ENCODE peak calls at places on chromosomes 11 and 22, in seven cellular contexts. One of them, this sample, is unnamed. For H3K9me3, the result is how much of the 10 kb centered on the place peaks cover.

GRCh38 chr11:662689-663274 is 25.7 kb downstream of the DRD4 start:
- DNase-seq in CD8-positive, alpha-beta T cell: no peak
- DNase-seq in prostate gland: no peak
- DNase-seq in MM.1S: peak
- DNase-seq in A549: peak
- DNase-seq in body of pancreas: peak
- DNase-seq in mammary epithelial cell: peak
- DNase-seq in this sample: no peak

GRCh38 chr11:15489281-15489680 is 374.6 kb downstream of the INSC start:
- DNase-seq in CD8-positive, alpha-beta T cell: no peak
- DNase-seq in prostate gland: no peak
- DNase-seq in MM.1S: no peak
- DNase-seq in A549: no peak
- DNase-seq in body of pancreas: no peak
- DNase-seq in mammary epithelial cell: no peak
- DNase-seq in this sample: no peak

GRCh38 chr22:37063436-37064420 is 12.2 kb downstream of the KCTD17 start:
- DNase-seq in CD8-positive, alpha-beta T cell: peak
- DNase-seq in prostate gland: no peak
- DNase-seq in MM.1S: no peak
- DNase-seq in A549: no peak
- DNase-seq in body of pancreas: no peak
- DNase-seq in mammary epithelial cell: no peak
- DNase-seq in this sample: no peak

GRCh38 chr11:9070740-9071476 is 20.5 kb downstream of the SCUBE2 start:
- DNase-seq in CD8-positive, alpha-beta T cell: no peak
- DNase-seq in prostate gland: no peak
- DNase-seq in MM.1S: no peak
- DNase-seq in A549: no peak
- DNase-seq in body of pancreas: no peak
- DNase-seq in mammary epithelial cell: no peak
- DNase-seq in this sample: no peak

GRCh38 chr11:134762248-134763029 is 350.4 kb upstream of the B3GAT1 start:
- DNase-seq in CD8-positive, alpha-beta T cell: no peak
- DNase-seq in prostate gland: no peak
- DNase-seq in MM.1S: no peak
- DNase-seq in A549: no peak
- DNase-seq in body of pancreas: no peak
- DNase-seq in mammary epithelial cell: no peak
- DNase-seq in this sample: no peak

GRCh38 chr11:123478352-123478986 is 48.4 kb downstream of the GRAMD1B start:
- DNase-seq in CD8-positive, alpha-beta T cell: no peak
- DNase-seq in prostate gland: peak
- DNase-seq in MM.1S: peak
- DNase-seq in A549: peak
- DNase-seq in body of pancreas: peak
- DNase-seq in mammary epithelial cell: peak
- DNase-seq in this sample: no peak

GRCh38 chr11:1570896-1571759 is 943 bp downstream of the DUSP8 start:
- DNase-seq in CD8-positive, alpha-beta T cell: no peak
- DNase-seq in prostate gland: no peak
- DNase-seq in MM.1S: no peak
- DNase-seq in A549: no peak
- DNase-seq in body of pancreas: peak
- DNase-seq in mammary epithelial cell: no peak
- DNase-seq in this sample: no peak

GRCh38 chr11:76795936-76796441 is 12.8 kb downstream of the TSKU start:
- DNase-seq in CD8-positive, alpha-beta T cell: no peak
- DNase-seq in prostate gland: no peak
- DNase-seq in MM.1S: no peak
- DNase-seq in A549: no peak
- DNase-seq in body of pancreas: no peak
- DNase-seq in mammary epithelial cell: no peak
- DNase-seq in this sample: no peak

DNA sequence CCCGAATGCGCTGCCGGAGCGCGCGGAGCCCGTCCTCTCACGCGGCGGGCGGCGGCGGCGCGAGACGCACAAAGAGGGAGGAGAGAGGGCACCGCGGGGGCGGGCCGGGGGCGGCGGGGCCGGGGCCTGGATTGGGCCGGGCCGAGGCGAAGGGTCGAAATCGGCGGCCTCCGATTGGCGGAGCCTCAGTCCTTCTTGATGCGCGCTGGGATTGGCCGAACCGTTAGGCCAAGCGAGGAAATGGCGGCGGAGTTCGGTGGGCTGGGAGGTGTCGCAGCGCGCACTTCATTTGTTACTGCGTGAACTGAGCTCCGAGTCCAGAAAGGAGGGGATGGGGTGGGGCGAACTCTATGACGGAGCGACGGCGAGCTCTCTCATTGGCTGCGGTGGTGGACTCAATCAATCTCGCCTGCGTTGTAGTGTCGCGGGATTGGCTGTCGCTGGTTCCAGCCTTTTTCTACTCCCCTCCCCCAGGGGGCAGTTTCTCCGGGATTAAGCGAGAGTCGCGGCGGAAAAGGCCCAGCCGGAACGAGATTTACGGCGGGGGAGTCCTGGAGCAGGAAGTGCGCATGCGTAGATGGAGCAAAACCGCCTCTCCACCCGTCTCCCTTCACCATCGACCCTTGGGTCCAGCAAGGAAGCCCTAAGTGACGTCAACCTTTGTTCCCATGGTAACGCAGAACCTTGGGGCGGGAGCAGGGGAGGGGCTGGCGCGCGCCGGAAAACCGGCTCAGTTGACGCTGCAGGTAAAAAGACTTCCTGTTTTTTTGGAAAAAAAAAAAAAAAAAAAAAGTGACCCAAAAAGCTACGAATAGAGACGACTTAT is at the start of gene SF1:
- DNase-seq in CD8-positive, alpha-beta T cell: peak
- DNase-seq in prostate gland: peak
- DNase-seq in MM.1S: peak
- DNase-seq in A549: peak
- DNase-seq in body of pancreas: peak
- DNase-seq in mammary epithelial cell: peak
- DNase-seq in this sample: peak
- TF ChIP-seq CTCF in CD8-positive, alpha-beta T cell: no peak
- TF ChIP-seq CTCF in prostate gland: peak
- TF ChIP-seq CTCF in MM.1S: no peak
- TF ChIP-seq CTCF in A549: no peak
- TF ChIP-seq CTCF in body of pancreas: no peak
- TF ChIP-seq CTCF in mammary epithelial cell: no peak
- TF ChIP-seq CTCF in this sample: no peak

DNA sequence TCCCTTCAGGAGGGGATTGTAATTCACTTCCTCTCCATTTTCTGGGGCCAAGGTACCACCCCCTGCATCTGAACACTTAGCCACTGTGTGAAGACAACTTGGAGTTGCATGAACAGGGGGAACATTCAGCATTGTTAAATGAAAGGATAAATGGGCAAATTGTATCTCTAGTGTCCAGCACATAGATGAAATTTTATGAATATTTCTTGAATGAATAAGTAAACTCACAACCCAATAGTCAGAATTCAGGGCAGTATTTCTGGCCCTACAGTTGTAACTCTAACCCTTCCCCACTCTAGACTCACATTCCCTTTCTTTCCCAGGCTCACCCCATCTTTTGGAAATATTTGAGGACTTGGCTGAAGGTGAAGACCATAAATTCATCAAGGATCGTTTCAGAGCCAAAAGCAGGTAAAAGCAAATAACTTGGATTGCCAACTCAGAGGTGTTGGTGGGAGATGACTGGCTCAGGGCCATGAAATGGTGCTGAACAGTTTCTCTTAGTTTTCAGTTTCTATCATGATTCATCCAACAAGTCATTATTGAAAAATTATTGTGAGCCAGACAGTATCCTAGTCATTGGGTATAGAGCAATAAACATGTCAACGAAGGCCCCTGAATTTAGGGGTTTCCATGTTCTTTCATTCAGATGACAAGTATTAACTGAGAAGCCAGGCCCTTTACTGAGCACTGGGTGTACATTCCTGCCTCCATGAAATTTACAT is 33.3 kb upstream of the ZC3H12C start:
- DNase-seq in CD8-positive, alpha-beta T cell: no peak
- DNase-seq in prostate gland: no peak
- DNase-seq in MM.1S: no peak
- DNase-seq in A549: no peak
- DNase-seq in body of pancreas: no peak
- DNase-seq in mammary epithelial cell: no peak
- DNase-seq in this sample: no peak
- H3K27ac ChIP-seq in CD8-positive, alpha-beta T cell: no peak
- H3K27ac ChIP-seq in prostate gland: no peak
- H3K27ac ChIP-seq in MM.1S: no peak
- H3K27ac ChIP-seq in A549: no peak
- H3K27ac ChIP-seq in body of pancreas: no peak
- H3K27ac ChIP-seq in mammary epithelial cell: peak
- H3K27ac ChIP-seq in this sample: no peak

GRCh38 chr22:22983123-22983522 is 87.2 kb upstream of the GNAZ start:
- DNase-seq in CD8-positive, alpha-beta T cell: no peak
- DNase-seq in prostate gland: no peak
- DNase-seq in MM.1S: peak
- DNase-seq in A549: no peak
- DNase-seq in body of pancreas: no peak
- DNase-seq in mammary epithelial cell: no peak
- DNase-seq in this sample: no peak

GRCh38 chr22:22979954-22980353 is 90.4 kb upstream of the GNAZ start:
- DNase-seq in CD8-positive, alpha-beta T cell: no peak
- DNase-seq in prostate gland: no peak
- DNase-seq in MM.1S: no peak
- DNase-seq in A549: no peak
- DNase-seq in body of pancreas: no peak
- DNase-seq in mammary epithelial cell: no peak
- DNase-seq in this sample: no peak

GRCh38 chr22:22982616-22983015 is 87.7 kb upstream of the GNAZ start:
- DNase-seq in CD8-positive, alpha-beta T cell: no peak
- DNase-seq in prostate gland: no peak
- DNase-seq in MM.1S: no peak
- DNase-seq in A549: no peak
- DNase-seq in body of pancreas: no peak
- DNase-seq in mammary epithelial cell: no peak
- DNase-seq in this sample: no peak

GRCh38 chr22:22983816-22984215 is 86.5 kb upstream of the GNAZ start:
- DNase-seq in CD8-positive, alpha-beta T cell: no peak
- DNase-seq in prostate gland: no peak
- DNase-seq in MM.1S: no peak
- DNase-seq in A549: no peak
- DNase-seq in body of pancreas: no peak
- DNase-seq in mammary epithelial cell: no peak
- DNase-seq in this sample: no peak

GRCh38 chr22:22981670-22982571 is 88.4 kb upstream of the GNAZ start:
- DNase-seq in CD8-positive, alpha-beta T cell: no peak
- DNase-seq in prostate gland: no peak
- DNase-seq in MM.1S: no peak
- DNase-seq in A549: no peak
- DNase-seq in body of pancreas: no peak
- DNase-seq in mammary epithelial cell: no peak
- DNase-seq in this sample: no peak
- H3K9me3 ChIP-seq in CD8-positive, alpha-beta T cell: under half
- H3K9me3 ChIP-seq in prostate gland: under half
- H3K9me3 ChIP-seq in MM.1S: under half
- H3K9me3 ChIP-seq in A549: under half
- H3K9me3 ChIP-seq in body of pancreas: under half
- H3K9me3 ChIP-seq in mammary epithelial cell: under half
- H3K9me3 ChIP-seq in this sample: under half

DNA sequence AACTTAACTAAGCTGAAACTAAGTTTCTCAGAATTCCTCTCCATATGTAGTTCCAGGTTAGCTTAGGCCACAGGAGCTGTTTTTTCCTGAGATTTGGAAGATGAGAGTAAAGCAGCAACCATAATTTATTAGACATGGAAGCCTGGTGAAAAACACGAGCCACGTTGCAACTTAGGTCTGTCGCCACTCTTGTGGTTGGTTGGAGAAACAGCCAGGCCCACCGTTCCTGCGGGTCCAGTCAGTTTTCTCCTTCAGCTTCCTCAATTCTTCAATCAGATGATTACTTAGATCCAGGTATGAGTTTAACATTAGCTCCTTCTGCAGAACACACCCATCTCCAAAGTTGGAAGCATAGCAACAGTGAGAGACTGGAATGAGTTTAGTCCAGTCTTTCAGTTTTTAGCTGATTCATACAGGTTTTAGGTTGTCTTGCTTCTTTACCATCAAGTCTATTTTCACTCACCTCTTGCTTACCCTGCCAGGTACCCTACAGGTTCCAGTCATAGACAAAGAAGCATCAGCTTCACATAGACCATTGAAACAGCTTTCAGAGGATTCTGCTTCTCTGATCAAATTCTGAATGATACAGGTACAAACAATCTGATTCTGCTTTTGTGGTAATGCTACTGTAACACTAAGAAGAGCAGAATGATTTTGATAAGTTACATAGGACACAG is 18.6 kb downstream of the CASP12 start:
- DNase-seq in CD8-positive, alpha-beta T cell: no peak
- DNase-seq in prostate gland: no peak
- DNase-seq in MM.1S: no peak
- DNase-seq in A549: no peak
- DNase-seq in body of pancreas: no peak
- DNase-seq in mammary epithelial cell: no peak
- DNase-seq in this sample: no peak
- TF ChIP-seq CTCF in CD8-positive, alpha-beta T cell: no peak
- TF ChIP-seq CTCF in prostate gland: no peak
- TF ChIP-seq CTCF in MM.1S: no peak
- TF ChIP-seq CTCF in A549: no peak
- TF ChIP-seq CTCF in body of pancreas: no peak
- TF ChIP-seq CTCF in mammary epithelial cell: no peak
- TF ChIP-seq CTCF in this sample: no peak

GRCh38 chr11:116786966-116787365 is 857 bp downstream of the ZPR1 start:
- DNase-seq in CD8-positive, alpha-beta T cell: no peak
- DNase-seq in prostate gland: no peak
- DNase-seq in MM.1S: no peak
- DNase-seq in A549: no peak
- DNase-seq in body of pancreas: no peak
- DNase-seq in mammary epithelial cell: no peak
- DNase-seq in this sample: no peak
- H3K27ac ChIP-seq in CD8-positive, alpha-beta T cell: peak
- H3K27ac ChIP-seq in prostate gland: no peak
- H3K27ac ChIP-seq in MM.1S: no peak
- H3K27ac ChIP-seq in A549: peak
- H3K27ac ChIP-seq in body of pancreas: no peak
- H3K27ac ChIP-seq in mammary epithelial cell: peak
- H3K27ac ChIP-seq in this sample: no peak

GRCh38 chr22:31816750-31817149 is 62.9 kb downstream of the DEPDC5 start:
- DNase-seq in CD8-positive, alpha-beta T cell: no peak
- DNase-seq in prostate gland: no peak
- DNase-seq in MM.1S: no peak
- DNase-seq in A549: no peak
- DNase-seq in body of pancreas: no peak
- DNase-seq in mammary epithelial cell: no peak
- DNase-seq in this sample: no peak

GRCh38 chr22:31818481-31819392 is 64.9 kb downstream of the DEPDC5 start:
- DNase-seq in CD8-positive, alpha-beta T cell: no peak
- DNase-seq in prostate gland: no peak
- DNase-seq in MM.1S: no peak
- DNase-seq in A549: no peak
- DNase-seq in body of pancreas: no peak
- DNase-seq in mammary epithelial cell: peak
- DNase-seq in this sample: no peak

GRCh38 chr22:31814942-31815341 is 61.1 kb downstream of the DEPDC5 start:
- DNase-seq in CD8-positive, alpha-beta T cell: no peak
- DNase-seq in prostate gland: no peak
- DNase-seq in MM.1S: no peak
- DNase-seq in A549: no peak
- DNase-seq in body of pancreas: no peak
- DNase-seq in mammary epithelial cell: no peak
- DNase-seq in this sample: no peak

GRCh38 chr22:31812977-31813605 is 59.3 kb downstream of the DEPDC5 start:
- DNase-seq in CD8-positive, alpha-beta T cell: no peak
- DNase-seq in prostate gland: no peak
- DNase-seq in MM.1S: no peak
- DNase-seq in A549: no peak
- DNase-seq in body of pancreas: no peak
- DNase-seq in mammary epithelial cell: no peak
- DNase-seq in this sample: no peak
- H3K9me3 ChIP-seq in CD8-positive, alpha-beta T cell: under half
- H3K9me3 ChIP-seq in prostate gland: under half
- H3K9me3 ChIP-seq in MM.1S: under half
- H3K9me3 ChIP-seq in A549: under half
- H3K9me3 ChIP-seq in body of pancreas: under half
- H3K9me3 ChIP-seq in mammary epithelial cell: under half
- H3K9me3 ChIP-seq in this sample: under half